ENCODE peak calls at places on chromosomes 12 and 14, in six cellular contexts. One of them, this sample, is unnamed.

GRCh38 chr14:103001226-103001625 is 56.1 kb downstream of the CDC42BPB start:
- DNase-seq in mesenteric fat pad: no peak
- DNase-seq in CD4-positive, CD25-positive, alpha-beta regulatory T cell: no peak
- DNase-seq in HT-29: no peak
- DNase-seq in ovary: no peak
- DNase-seq in NCI-H774: no peak
- DNase-seq in this sample: no peak

GRCh38 chr12:19654630-19655384 is 215.5 kb downstream of the AEBP2 start:
- DNase-seq in mesenteric fat pad: no peak
- DNase-seq in NCI-H774: no peak
- DNase-seq in HT-29: no peak
- DNase-seq in CD4-positive, CD25-positive, alpha-beta regulatory T cell: no peak
- DNase-seq in ovary: no peak
- DNase-seq in this sample: peak

GRCh38 chr12:116529048-116529447 is 30.1 kb upstream of the MAP1LC3B2 start:
- DNase-seq in NCI-H774: no peak
- DNase-seq in ovary: peak
- DNase-seq in CD4-positive, CD25-positive, alpha-beta regulatory T cell: no peak
- DNase-seq in HT-29: peak
- DNase-seq in mesenteric fat pad: no peak
- DNase-seq in this sample: peak

GRCh38 chr12:14691560-14691959 is 4.8 kb downstream of the GUCY2C start:
- DNase-seq in ovary: peak
- DNase-seq in NCI-H774: no peak
- DNase-seq in CD4-positive, CD25-positive, alpha-beta regulatory T cell: no peak
- DNase-seq in mesenteric fat pad: no peak
- DNase-seq in HT-29: no peak
- DNase-seq in this sample: no peak

GRCh38 chr14:32150392-32150791 is 51.5 kb upstream of the RNU6-7 start:
- DNase-seq in HT-29: no peak
- DNase-seq in NCI-H774: no peak
- DNase-seq in mesenteric fat pad: no peak
- DNase-seq in ovary: no peak
- DNase-seq in CD4-positive, CD25-positive, alpha-beta regulatory T cell: no peak
- DNase-seq in this sample: no peak

GRCh38 chr14:95500772-95501401 is 15.6 kb downstream of the SYNE3 start:
- DNase-seq in ovary: peak
- DNase-seq in HT-29: no peak
- DNase-seq in NCI-H774: no peak
- DNase-seq in CD4-positive, CD25-positive, alpha-beta regulatory T cell: no peak
- DNase-seq in mesenteric fat pad: no peak
- DNase-seq in this sample: peak

GRCh38 chr14:68393178-68393763 is 399.6 kb downstream of the ZFP36L1 start:
- DNase-seq in CD4-positive, CD25-positive, alpha-beta regulatory T cell: no peak
- DNase-seq in ovary: no peak
- DNase-seq in HT-29: no peak
- DNase-seq in NCI-H774: no peak
- DNase-seq in mesenteric fat pad: no peak
- DNase-seq in this sample: no peak

GRCh38 chr12:15855646-15856045 is 26.5 kb upstream of the STRAP start:
- DNase-seq in NCI-H774: no peak
- DNase-seq in ovary: no peak
- DNase-seq in mesenteric fat pad: no peak
- DNase-seq in HT-29: no peak
- DNase-seq in CD4-positive, CD25-positive, alpha-beta regulatory T cell: no peak
- DNase-seq in this sample: peak

GRCh38 chr12:121196902-121197301 is 13.0 kb upstream of the P2RX4 start:
- DNase-seq in CD4-positive, CD25-positive, alpha-beta regulatory T cell: no peak
- DNase-seq in ovary: no peak
- DNase-seq in mesenteric fat pad: no peak
- DNase-seq in NCI-H774: peak
- DNase-seq in HT-29: no peak
- DNase-seq in this sample: peak

GRCh38 chr14:100067481-100067880 is 2.3 kb downstream of the EVL start:
- DNase-seq in CD4-positive, CD25-positive, alpha-beta regulatory T cell: no peak
- DNase-seq in HT-29: no peak
- DNase-seq in mesenteric fat pad: no peak
- DNase-seq in ovary: no peak
- DNase-seq in NCI-H774: no peak
- DNase-seq in this sample: no peak

GRCh38 chr12:69161835-69162234 is 77.5 kb upstream of the CPSF6 start:
- DNase-seq in mesenteric fat pad: no peak
- DNase-seq in CD4-positive, CD25-positive, alpha-beta regulatory T cell: peak
- DNase-seq in HT-29: no peak
- DNase-seq in ovary: no peak
- DNase-seq in NCI-H774: peak
- DNase-seq in this sample: no peak

GRCh38 chr14:73189651-73190050 is 47.7 kb upstream of the PAPLN start:
- DNase-seq in mesenteric fat pad: no peak
- DNase-seq in NCI-H774: no peak
- DNase-seq in ovary: no peak
- DNase-seq in CD4-positive, CD25-positive, alpha-beta regulatory T cell: no peak
- DNase-seq in HT-29: no peak
- DNase-seq in this sample: no peak

GRCh38 chr12:96239711-96240234 is 45.6 kb downstream of the ELK3 start:
- DNase-seq in CD4-positive, CD25-positive, alpha-beta regulatory T cell: no peak
- DNase-seq in HT-29: no peak
- DNase-seq in ovary: no peak
- DNase-seq in NCI-H774: no peak
- DNase-seq in mesenteric fat pad: peak
- DNase-seq in this sample: no peak

GRCh38 chr12:76631741-76632140 is 72.2 kb upstream of the OSBPL8 start:
- DNase-seq in mesenteric fat pad: no peak
- DNase-seq in ovary: no peak
- DNase-seq in HT-29: no peak
- DNase-seq in CD4-positive, CD25-positive, alpha-beta regulatory T cell: no peak
- DNase-seq in NCI-H774: no peak
- DNase-seq in this sample: no peak

GRCh38 chr14:68407275-68407674 is 385.6 kb downstream of the ZFP36L1 start:
- DNase-seq in mesenteric fat pad: no peak
- DNase-seq in ovary: no peak
- DNase-seq in CD4-positive, CD25-positive, alpha-beta regulatory T cell: no peak
- DNase-seq in HT-29: peak
- DNase-seq in NCI-H774: no peak
- DNase-seq in this sample: no peak